ENCODE peak calls at places on chromosomes 5 and 9, in five cellular contexts. One of them, this sample, is unnamed.

GRCh38 chr5:34998058-34998789 is 49.5 kb downstream of the AGXT2 start:
- DNase-seq in cardiac muscle cell: peak; percentile 77
- DNase-seq in ovary: no peak
- DNase-seq in BJ: no peak
- DNase-seq in transverse colon: no peak
- DNase-seq in this sample: no peak

GRCh38 chr9:132584616-132585560 is 2.5 kb downstream of the BARHL1 start:
- DNase-seq in cardiac muscle cell: peak; percentile 42
- DNase-seq in ovary: no peak
- DNase-seq in BJ: no peak
- DNase-seq in transverse colon: no peak
- DNase-seq in this sample: peak; percentile 22

GRCh38 chr5:175681045-175681974 is 23.4 kb downstream of the HRH2 start:
- DNase-seq in cardiac muscle cell: peak; percentile 10
- DNase-seq in ovary: no peak
- DNase-seq in BJ: no peak
- DNase-seq in transverse colon: no peak
- DNase-seq in this sample: no peak

GRCh38 chr5:78570646-78571045 is 77.9 kb downstream of the LHFPL2 start:
- DNase-seq in cardiac muscle cell: no peak
- DNase-seq in ovary: no peak
- DNase-seq in BJ: no peak
- DNase-seq in transverse colon: no peak
- DNase-seq in this sample: no peak

GRCh38 chr9:91207889-91208651 is 153.6 kb downstream of the AUH start:
- DNase-seq in cardiac muscle cell: peak; percentile 84
- DNase-seq in ovary: no peak
- DNase-seq in BJ: no peak
- DNase-seq in transverse colon: no peak
- DNase-seq in this sample: peak; percentile 37

GRCh38 chr9:133233681-133234432 is 24.8 kb upstream of the OBP2B start:
- DNase-seq in cardiac muscle cell: no peak
- DNase-seq in ovary: no peak
- DNase-seq in BJ: no peak
- DNase-seq in transverse colon: no peak
- DNase-seq in this sample: no peak

GRCh38 chr5:34735436-34736426 is 79.6 kb downstream of the RAI14 start:
- DNase-seq in cardiac muscle cell: peak; percentile 90
- DNase-seq in ovary: no peak
- DNase-seq in BJ: peak; percentile 41
- DNase-seq in transverse colon: no peak
- DNase-seq in this sample: no peak

GRCh38 chr5:62084391-62084790 is 221.6 kb upstream of the KIF2A start:
- DNase-seq in cardiac muscle cell: no peak
- DNase-seq in ovary: no peak
- DNase-seq in BJ: no peak
- DNase-seq in transverse colon: no peak
- DNase-seq in this sample: no peak

GRCh38 chr5:104062495-104063377 is 500.1 kb upstream of the NUDT12 start:
- DNase-seq in cardiac muscle cell: no peak
- DNase-seq in ovary: no peak
- DNase-seq in BJ: no peak
- DNase-seq in transverse colon: no peak
- DNase-seq in this sample: peak; percentile 17

GRCh38 chr9:71544464-71544863 is 223.8 kb downstream of the CEMIP2 start:
- DNase-seq in cardiac muscle cell: no peak
- DNase-seq in ovary: no peak
- DNase-seq in BJ: no peak
- DNase-seq in transverse colon: no peak
- DNase-seq in this sample: peak; percentile 22

GRCh38 chr9:132214027-132214622 is 52.3 kb downstream of the NTNG2 start:
- DNase-seq in cardiac muscle cell: peak; percentile 93
- DNase-seq in ovary: peak; percentile 79
- DNase-seq in BJ: peak; percentile 65
- DNase-seq in transverse colon: no peak
- DNase-seq in this sample: peak; percentile 83

GRCh38 chr5:29972597-29972996 is 1220.9 kb upstream of the CDH6 start:
- DNase-seq in cardiac muscle cell: no peak
- DNase-seq in ovary: no peak
- DNase-seq in BJ: no peak
- DNase-seq in transverse colon: no peak
- DNase-seq in this sample: no peak

GRCh38 chr5:123754903-123755302 is 242.9 kb downstream of the CSNK1G3 start:
- DNase-seq in cardiac muscle cell: peak; percentile 15
- DNase-seq in ovary: no peak
- DNase-seq in BJ: no peak
- DNase-seq in transverse colon: no peak
- DNase-seq in this sample: no peak

GRCh38 chr5:170145462-170145861 is 39.8 kb downstream of the FOXI1 start:
- DNase-seq in cardiac muscle cell: peak; percentile 12
- DNase-seq in ovary: no peak
- DNase-seq in BJ: no peak
- DNase-seq in transverse colon: no peak
- DNase-seq in this sample: peak; percentile 8

GRCh38 chr9:93022066-93022465 is 36.4 kb upstream of the SUSD3 start:
- DNase-seq in cardiac muscle cell: no peak
- DNase-seq in ovary: no peak
- DNase-seq in BJ: no peak
- DNase-seq in transverse colon: no peak
- DNase-seq in this sample: no peak

GRCh38 chr9:33820231-33820745 is 3.3 kb downstream of the UBE2R2 start:
- DNase-seq in cardiac muscle cell: no peak
- DNase-seq in ovary: no peak
- DNase-seq in BJ: no peak
- DNase-seq in transverse colon: no peak
- DNase-seq in this sample: no peak

GRCh38 chr9:78424299-78424698 is 127.4 kb downstream of the PSAT1 start:
- DNase-seq in cardiac muscle cell: no peak
- DNase-seq in ovary: no peak
- DNase-seq in BJ: no peak
- DNase-seq in transverse colon: no peak
- DNase-seq in this sample: no peak

GRCh38 chr9:136900988-136901515 is 14.7 kb downstream of the TRAF2 start:
- DNase-seq in cardiac muscle cell: no peak
- DNase-seq in ovary: no peak
- DNase-seq in BJ: no peak
- DNase-seq in transverse colon: no peak
- DNase-seq in this sample: peak; percentile 66

DNA sequence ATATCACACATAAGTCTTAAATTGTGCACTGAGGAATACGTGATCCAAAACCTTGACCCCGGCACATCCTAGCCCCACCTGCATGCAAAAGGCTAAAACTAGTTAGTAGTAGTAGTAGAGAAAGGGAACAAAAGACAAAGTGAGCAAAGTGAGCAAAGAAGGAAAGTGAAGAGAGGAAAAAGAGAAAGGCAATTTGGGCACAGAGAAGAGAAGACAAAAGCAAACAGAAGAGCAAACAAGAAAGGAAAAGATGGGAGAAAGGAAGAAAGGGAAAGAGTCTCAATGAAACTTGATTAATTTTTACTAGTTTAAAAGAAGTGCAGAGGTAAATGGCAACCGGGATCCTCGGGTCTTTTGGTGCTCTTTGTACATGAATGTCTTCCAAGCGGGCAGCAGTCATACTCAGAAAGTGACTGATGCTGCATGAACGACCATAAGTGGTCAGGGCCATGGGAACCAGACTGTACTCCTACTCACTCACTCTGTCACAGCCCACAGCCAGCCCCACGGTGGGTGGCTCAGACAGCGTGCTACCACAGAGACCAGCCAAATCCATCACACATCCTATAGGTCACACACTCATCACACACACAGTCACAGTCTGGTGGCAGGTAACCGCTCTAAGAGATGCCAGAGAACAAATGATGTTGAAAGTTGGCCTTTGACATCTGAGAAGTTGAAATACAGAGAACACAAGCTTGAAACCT is 203.9 kb downstream of the FBN2 start:
- DNase-seq in cardiac muscle cell: no peak
- DNase-seq in ovary: no peak
- DNase-seq in BJ: no peak
- DNase-seq in transverse colon: no peak
- DNase-seq in this sample: no peak
- H3K36me3 ChIP-seq in cardiac muscle cell: peaks cover 100% of the 10 kb centered on the region
- H3K36me3 ChIP-seq in ovary: no peaks in the 10 kb centered on the region
- H3K36me3 ChIP-seq in BJ: peaks cover 25% of the 10 kb centered on the region
- H3K36me3 ChIP-seq in transverse colon: no peaks in the 10 kb centered on the region
- H3K36me3 ChIP-seq in this sample: no peaks in the 10 kb centered on the region

GRCh38 chr5:51416149-51416548 is 32.9 kb downstream of the ISL1 start:
- DNase-seq in cardiac muscle cell: no peak
- DNase-seq in ovary: no peak
- DNase-seq in BJ: no peak
- DNase-seq in transverse colon: no peak
- DNase-seq in this sample: no peak
- TF ChIP-seq CTCF in cardiac muscle cell: no peak
- TF ChIP-seq CTCF in ovary: no peak
- TF ChIP-seq CTCF in BJ: peak; percentile 35
- TF ChIP-seq CTCF in transverse colon: no peak
- TF ChIP-seq CTCF in this sample: no peak

DNA sequence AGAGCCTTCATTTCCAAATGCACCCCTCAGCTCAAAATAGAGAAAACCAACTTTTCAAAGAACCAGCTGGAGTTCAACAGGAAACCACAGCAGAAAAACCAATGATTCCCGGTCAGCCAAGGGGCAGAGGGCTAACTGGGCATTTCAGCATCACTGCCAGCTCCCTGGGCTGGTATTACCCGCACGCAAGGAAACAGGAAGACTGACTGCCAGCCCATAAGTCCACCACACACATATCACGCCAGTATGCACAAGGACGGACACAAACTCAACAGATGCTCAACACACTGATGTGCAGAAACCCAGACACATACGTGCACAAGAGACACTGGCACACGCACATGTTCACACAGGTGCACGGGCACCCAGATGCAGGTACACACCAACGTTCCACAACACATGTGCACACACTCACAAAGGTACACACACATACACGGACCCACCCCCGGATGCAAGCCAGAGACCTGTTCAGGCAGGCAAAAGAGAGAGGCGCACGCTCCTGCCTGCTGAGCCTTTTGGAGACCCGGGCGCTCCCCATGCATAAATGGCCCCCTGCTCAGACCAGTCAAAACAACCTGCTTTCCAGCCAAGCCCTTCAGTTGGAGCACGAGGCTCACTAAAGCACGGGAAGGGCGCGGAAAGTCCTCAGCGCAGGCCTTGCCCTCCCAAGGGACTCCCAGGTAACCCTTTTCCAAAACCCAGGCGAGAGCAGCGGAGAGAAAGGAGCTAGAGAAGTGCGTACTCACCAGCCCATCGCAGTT is 2.1 kb downstream of the ADAMTS2 start:
- DNase-seq in cardiac muscle cell: no peak
- DNase-seq in ovary: no peak
- DNase-seq in BJ: no peak
- DNase-seq in transverse colon: no peak
- DNase-seq in this sample: no peak
- H3K4me3 ChIP-seq in cardiac muscle cell: peak overlapping the region; percentile 72
- H3K4me3 ChIP-seq in ovary: peak overlapping the region; percentile 55
- H3K4me3 ChIP-seq in BJ: peak overlapping the region; percentile 77
- H3K4me3 ChIP-seq in transverse colon: peak overlapping the region; percentile 58
- H3K4me3 ChIP-seq in this sample: no peak overlapping the region

GRCh38 chr5:73301208-73302088 is 128.5 kb downstream of the TMEM174 start:
- DNase-seq in cardiac muscle cell: no peak
- DNase-seq in ovary: no peak
- DNase-seq in BJ: no peak
- DNase-seq in transverse colon: no peak
- DNase-seq in this sample: no peak
- H3K36me3 ChIP-seq in cardiac muscle cell: no peaks in the 10 kb centered on the region
- H3K36me3 ChIP-seq in ovary: no peaks in the 10 kb centered on the region
- H3K36me3 ChIP-seq in BJ: no peaks in the 10 kb centered on the region
- H3K36me3 ChIP-seq in transverse colon: no peaks in the 10 kb centered on the region
- H3K36me3 ChIP-seq in this sample: no peaks in the 10 kb centered on the region

DNA sequence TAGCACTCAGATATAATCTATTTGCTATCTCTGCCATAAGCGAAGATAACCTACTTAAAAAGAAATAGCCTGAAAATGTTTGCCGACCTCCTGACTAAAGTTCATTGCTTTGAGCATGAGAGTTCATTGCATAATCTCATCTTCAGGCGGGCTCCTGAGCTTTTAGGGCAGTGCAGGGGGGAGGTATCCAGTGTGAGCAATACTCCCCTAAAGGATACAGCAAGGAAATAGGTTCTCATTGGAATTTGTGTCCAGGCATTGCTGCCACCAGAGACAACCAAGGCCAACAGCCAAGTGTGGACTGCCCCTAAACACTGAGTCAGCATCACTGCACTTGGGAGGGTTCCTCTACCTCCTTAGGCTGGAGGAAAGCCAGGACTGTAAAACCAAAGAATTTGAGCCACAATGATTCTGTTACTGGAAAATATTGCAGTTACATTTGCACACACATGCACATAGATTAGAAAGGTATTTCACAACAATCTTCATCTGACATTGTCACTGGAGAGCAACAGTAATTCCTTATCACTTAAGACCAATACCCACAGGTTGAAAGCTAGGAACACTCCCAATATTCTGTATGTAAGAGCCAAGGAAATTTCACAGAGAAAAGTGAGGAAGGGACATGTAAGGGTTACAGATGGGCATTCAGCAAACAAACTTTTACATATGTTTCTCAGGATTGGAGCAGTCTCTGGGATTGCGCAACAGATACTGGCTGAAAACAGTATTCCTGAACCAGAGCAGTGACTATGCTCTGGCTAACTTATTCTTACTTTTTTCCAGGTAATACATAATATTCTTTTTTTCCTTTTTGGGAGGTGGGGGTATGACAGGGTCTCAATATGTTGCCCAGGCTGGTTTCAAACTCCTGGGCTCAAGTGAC is 98.6 kb upstream of the TLE1 start:
- DNase-seq in cardiac muscle cell: peak; percentile 98
- DNase-seq in ovary: no peak
- DNase-seq in BJ: peak; percentile 79
- DNase-seq in transverse colon: peak; percentile 45
- DNase-seq in this sample: peak; percentile 69
- TF ChIP-seq CTCF in cardiac muscle cell: peak; percentile 14
- TF ChIP-seq CTCF in ovary: no peak
- TF ChIP-seq CTCF in BJ: peak; percentile 47
- TF ChIP-seq CTCF in transverse colon: no peak
- TF ChIP-seq CTCF in this sample: no peak

GRCh38 chr9:125784286-125785049 is 37.3 kb downstream of the PBX3 start:
- DNase-seq in cardiac muscle cell: no peak
- DNase-seq in ovary: no peak
- DNase-seq in BJ: peak; percentile 39
- DNase-seq in transverse colon: no peak
- DNase-seq in this sample: peak; percentile 10
- H3K4me3 ChIP-seq in cardiac muscle cell: no peak overlapping the region
- H3K4me3 ChIP-seq in ovary: no peak overlapping the region
- H3K4me3 ChIP-seq in BJ: no peak overlapping the region
- H3K4me3 ChIP-seq in transverse colon: no peak overlapping the region
- H3K4me3 ChIP-seq in this sample: no peak overlapping the region